ENCODE peak calls at places on chromosome 10, in nine cellular contexts. M is stimulated activated CD8-positive, alpha-beta memory T cell treated with anti-CD3 and anti-CD28 coated beads, Interleukin-4, amount 100 ng/mL, for 48 hours; Y is B cell; A is CD4-positive, alpha-beta T cell; B is stimulated activated CD4-positive, alpha-beta T cell treated with anti-CD3 and anti-CD28 coated beads, Interleukin-1b, Interleukin-23, amount 100 ng/mL, for 4 hours; O is activated T-cell treated with anti-CD3 and anti-CD28 coated beads for 24 hours; Z is NCI-H2029; W is heart left ventricle; P is NCI-H774. E is an unnamed sample.

GRCh38 chr10:92177546-92177945 is 113.3 kb downstream of the CPEB3 start:
- DNase-seq in M (no peak), Y (no peak), A (no peak), B (no peak), O (no peak), Z (no peak), W (no peak), P (no peak), E (no peak)

GRCh38 chr10:91788527-91788926 is 9.7 kb upstream of the TNKS2 start:
- DNase-seq in M (no peak), Y (no peak), A (no peak), B (no peak), O (no peak), Z (peak; percentile 55), W (no peak), P (no peak), E (peak; percentile 45)

GRCh38 chr10:71088054-71088453 is 124.3 kb upstream of the UNC5B start:
- DNase-seq in M (no peak), Y (no peak), A (no peak), B (no peak), O (no peak), Z (no peak), W (no peak), P (no peak), E (no peak)

GRCh38 chr10:33116293-33116697 is 158.3 kb upstream of the ITGB1 start:
- DNase-seq in M (no peak), Y (no peak), A (no peak), B (no peak), O (no peak), Z (no peak), W (no peak), P (peak; percentile 19), E (no peak)

GRCh38 chr10:84076047-84076388 is 63.3 kb upstream of the GHITM start:
- DNase-seq in M (no peak), Y (no peak), A (no peak), B (no peak), O (no peak), Z (no peak), W (no peak), P (no peak), E (peak; percentile 60)

GRCh38 chr10:125567529-125567928 is 115.4 kb downstream of the TEX36 start:
- DNase-seq in M (no peak), Y (no peak), A (no peak), B (no peak), O (no peak), Z (no peak), W (no peak), P (no peak), E (no peak)

GRCh38 chr10:62632071-62632809 is 172.3 kb upstream of the ADO start:
- DNase-seq in M (peak; percentile 54), Y (peak; percentile 77), A (peak; percentile 33), B (peak; percentile 42), O (peak; percentile 47), Z (no peak), W (peak; percentile 61), P (peak; percentile 33), E (peak; percentile 11)

GRCh38 chr10:24561453-24561852 is 162.2 kb downstream of the ARHGAP21 start:
- DNase-seq in M (no peak), Y (no peak), A (no peak), B (no peak), O (no peak), Z (no peak), W (no peak), P (no peak), E (no peak)

GRCh38 chr10:133260895-133261725 is 15.6 kb downstream of the ADAM8 start:
- DNase-seq in M (peak; percentile 85), Y (peak; percentile 81), A (peak; percentile 36), B (peak; percentile 47), O (peak; percentile 50), Z (no peak), W (peak; percentile 84), P (no peak), E (no peak)

GRCh38 chr10:52597189-52597863 is 175.3 kb downstream of the MBL2 start:
- DNase-seq in M (no peak), Y (no peak), A (no peak), B (no peak), O (no peak), Z (no peak), W (no peak), P (no peak), E (no peak)